ENCODE peak calls at places on chromosomes 3 and 15, in five cellular contexts. One of them, this sample, is unnamed.

GRCh38 chr3:13161771-13162535 is 88.7 kb upstream of the IQSEC1 start:
- DNase-seq in myocyte: no peak
- DNase-seq in ureter: no peak
- DNase-seq in uterus: no peak
- DNase-seq in NCI-H2171: no peak
- DNase-seq in this sample: no peak

GRCh38 chr3:30843950-30844349 is 50.5 kb downstream of the GADL1 start:
- DNase-seq in NCI-H2171: no peak
- DNase-seq in uterus: no peak
- DNase-seq in ureter: peak
- DNase-seq in myocyte: no peak
- DNase-seq in this sample: no peak

GRCh38 chr3:61901481-61901880 is 340.1 kb downstream of the PTPRG start:
- DNase-seq in uterus: no peak
- DNase-seq in NCI-H2171: no peak
- DNase-seq in ureter: no peak
- DNase-seq in myocyte: no peak
- DNase-seq in this sample: no peak

GRCh38 chr3:78204977-78205376 is 1165.1 kb downstream of the ROBO2 start:
- DNase-seq in NCI-H2171: peak
- DNase-seq in myocyte: no peak
- DNase-seq in ureter: no peak
- DNase-seq in uterus: no peak
- DNase-seq in this sample: no peak

GRCh38 chr3:135324246-135324645 is 529.2 kb downstream of the EPHB1 start:
- DNase-seq in NCI-H2171: no peak
- DNase-seq in uterus: no peak
- DNase-seq in myocyte: no peak
- DNase-seq in ureter: no peak
- DNase-seq in this sample: no peak

GRCh38 chr15:27951191-27951890 is 147.8 kb downstream of the OCA2 start:
- DNase-seq in myocyte: no peak
- DNase-seq in ureter: no peak
- DNase-seq in uterus: no peak
- DNase-seq in NCI-H2171: no peak
- DNase-seq in this sample: no peak

GRCh38 chr15:80152896-80153876 is at the start of gene FAH:
- DNase-seq in ureter: peak
- DNase-seq in myocyte: peak
- DNase-seq in NCI-H2171: no peak
- DNase-seq in uterus: no peak
- DNase-seq in this sample: peak

GRCh38 chr3:118734664-118735063 is 300.0 kb downstream of the IGSF11 start:
- DNase-seq in uterus: no peak
- DNase-seq in NCI-H2171: no peak
- DNase-seq in myocyte: no peak
- DNase-seq in ureter: no peak
- DNase-seq in this sample: no peak

GRCh38 chr3:135802171-135802570 is 163.4 kb upstream of the PPP2R3A start:
- DNase-seq in NCI-H2171: no peak
- DNase-seq in myocyte: no peak
- DNase-seq in ureter: no peak
- DNase-seq in uterus: no peak
- DNase-seq in this sample: no peak

GRCh38 chr3:100709840-100710235 is 544 bp downstream of the TFG start:
- DNase-seq in ureter: peak
- DNase-seq in NCI-H2171: peak
- DNase-seq in uterus: peak
- DNase-seq in myocyte: peak
- DNase-seq in this sample: peak

GRCh38 chr15:57538822-57539221 is 52.9 kb upstream of the MYZAP start:
- DNase-seq in NCI-H2171: no peak
- DNase-seq in ureter: no peak
- DNase-seq in myocyte: no peak
- DNase-seq in uterus: no peak
- DNase-seq in this sample: no peak

This sample was measured in LHCN-M2.